ENCODE peak calls at places on chromosomes 13 and 19, in five cellular contexts. M, O, U, W and H are unnamed samples.

GRCh38 chr13:46951516-46951915 is 54.7 kb upstream of the HTR2A start:
- DNase-seq in O (no peak), M (no peak), W (no peak), U (no peak), H (no peak)

GRCh38 chr13:43876366-43876765 is 3.2 kb downstream of the CCDC122 start:
- DNase-seq in M (no peak), W (no peak), O (no peak), U (no peak), H (no peak)

GRCh38 chr19:54805665-54806515 is 2.5 kb downstream of the KIR2DL4 start:
- DNase-seq in U (no peak), M (no peak), W (no peak), O (no peak), H (no peak)

GRCh38 chr13:51643114-51643881 is 59.0 kb downstream of the WDFY2 start:
- DNase-seq in U (no peak), M (peak; percentile 91), O (no peak), W (no peak), H (peak; percentile 66)

GRCh38 chr13:23378009-23378632 is 55.4 kb downstream of the SACS start:
- DNase-seq in U (peak; percentile 68), W (no peak), M (peak; percentile 99), O (no peak), H (peak; percentile 37)

GRCh38 chr13:107968470-107968869 is 246.9 kb downstream of the LIG4 start:
- DNase-seq in M (no peak), O (no peak), U (no peak), W (no peak), H (no peak)

GRCh38 chr13:72651196-72651595 is 76.2 kb downstream of the MZT1 start:
- DNase-seq in M (no peak), O (no peak), W (peak; percentile 32), U (no peak), H (no peak)

GRCh38 chr13:70703755-70704154 is 595.5 kb upstream of the KLHL1 start:
- DNase-seq in W (no peak), O (no peak), M (no peak), U (no peak), H (no peak)

GRCh38 chr13:98523455-98524102 is 53.3 kb downstream of the STK24 start:
- DNase-seq in U (peak; percentile 63), M (no peak), O (no peak), W (no peak), H (no peak)

GRCh38 chr13:66415444-66415843 is 814.7 kb downstream of the PCDH9 start:
- DNase-seq in M (no peak), W (no peak), U (no peak), O (no peak), H (no peak)

GRCh38 chr19:5655412-5655811 is 24.9 kb downstream of the MICOS13 start:
- DNase-seq in O (no peak), M (no peak), U (no peak), W (no peak), H (no peak)

GRCh38 chr13:95301135-95301946 is at the start of gene ABCC4:
- DNase-seq in M (peak; percentile 72), U (no peak), O (peak; percentile 81), W (peak; percentile 91), H (peak; percentile 64)

GRCh38 chr19:32624410-32624809 is 43.4 kb downstream of the PDCD5 start:
- DNase-seq in W (no peak), U (no peak), O (no peak), M (no peak), H (no peak)

GRCh38 chr19:42270346-42271044 is 1.4 kb downstream of the CIC start:
- DNase-seq in O (no peak), M (no peak), U (no peak), W (peak; percentile 49), H (peak; percentile 83)

GRCh38 chr19:36196249-36196648 is 18.2 kb downstream of the ZNF565 start:
- DNase-seq in U (no peak), W (no peak), M (no peak), O (no peak), H (no peak)

GRCh38 chr13:32261567-32261966 is 53.6 kb downstream of the ZAR1L start:
- DNase-seq in O (peak; percentile 67), M (peak; percentile 92), W (peak; percentile 25), U (no peak), H (no peak)

GRCh38 chr19:40165362-40165937 is 25.8 kb upstream of the MAP3K10 start:
- DNase-seq in M (no peak), O (peak; percentile 54), W (peak; percentile 72), U (no peak), H (no peak)

GRCh38 chr19:33802001-33802400 is 5.3 kb downstream of the KCTD15 start:
- DNase-seq in M (no peak), W (no peak), O (no peak), U (no peak), H (no peak)

GRCh38 chr13:106362637-106363036 is 172.8 kb downstream of the EFNB2 start:
- DNase-seq in W (peak; percentile 42), O (no peak), U (no peak), M (no peak), H (no peak)

GRCh38 chr13:41139296-41139966 is 6.8 kb upstream of the KBTBD6 start:
- DNase-seq in M (peak; percentile 66), U (no peak), O (no peak), W (no peak), H (no peak)

GRCh38 chr19:8366961-8367326 is 3.0 kb downstream of the ANGPTL4 start:
- DNase-seq in W (no peak), U (no peak), O (no peak), M (no peak), H (no peak)

GRCh38 chr13:110546389-110546788 is 15.1 kb downstream of the RAB20 start:
- DNase-seq in M (no peak), W (no peak), U (no peak), O (no peak), H (no peak)

GRCh38 chr19:33905473-33905936 is 108.8 kb downstream of the KCTD15 start:
- DNase-seq in M (no peak), W (peak; percentile 52), U (no peak), O (no peak), H (no peak)

DNA sequence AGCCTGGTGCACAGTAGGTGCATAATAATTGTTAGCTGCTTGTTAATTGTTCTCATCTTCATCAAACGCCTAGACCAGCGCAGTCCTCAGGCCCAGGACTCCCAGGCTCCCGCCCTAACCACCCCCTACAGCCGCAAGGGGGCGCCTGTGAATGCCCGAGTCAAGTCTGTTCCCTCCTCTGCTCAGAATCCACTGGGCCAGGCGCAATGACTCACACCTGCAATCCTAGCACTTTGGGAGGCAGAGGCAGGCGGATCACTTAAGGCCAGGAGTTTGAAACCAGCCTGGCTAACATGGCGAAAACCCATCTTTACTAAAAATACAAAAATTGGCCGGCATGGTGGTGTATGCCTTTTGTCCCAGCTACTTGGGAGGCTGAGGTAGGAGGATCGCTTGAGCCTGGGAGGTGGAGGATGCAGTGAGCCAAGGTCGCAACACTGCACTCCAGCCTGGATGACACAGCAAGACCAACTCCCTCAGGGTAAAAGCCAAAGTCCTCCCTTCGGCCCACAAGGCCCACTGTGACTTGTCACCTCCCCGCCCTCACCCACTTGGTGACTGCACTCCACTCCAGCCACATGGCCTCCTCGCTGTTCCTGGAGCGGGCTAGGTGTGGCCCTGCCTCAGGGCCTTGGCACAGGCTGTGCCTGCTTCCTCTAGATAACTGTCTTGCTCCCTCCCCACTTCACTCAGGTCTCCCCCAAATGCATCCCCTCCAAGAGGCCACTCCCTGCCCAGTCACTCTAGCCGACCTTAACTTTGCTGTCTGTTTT is 9.1 kb downstream of the ZNF653 start:
- DNase-seq in U (no peak), M (peak; percentile 86), W (peak; percentile 88), O (peak; percentile 88), H (peak; percentile 55)
- TF ChIP-seq RCOR1 in U (no peak), M (peak; percentile 81), W (no peak), O (no peak), H (no peak)

GRCh38 chr19:18969953-18970659 is 29.1 kb upstream of the HOMER3 start:
- DNase-seq in O (no peak), M (no peak), U (no peak), W (no peak), H (no peak)

GRCh38 chr19:18975864-18976263 is 34.8 kb upstream of the HOMER3 start:
- DNase-seq in U (no peak), M (no peak), O (no peak), W (no peak), H (no peak)

GRCh38 chr19:18972301-18972831 is 31.3 kb upstream of the HOMER3 start:
- DNase-seq in W (no peak), O (no peak), M (peak; percentile 31), U (no peak), H (no peak)

GRCh38 chr19:18975011-18975410 is 34.0 kb upstream of the HOMER3 start:
- DNase-seq in M (peak; percentile 62), O (no peak), W (no peak), U (no peak), H (no peak)

GRCh38 chr19:18972851-18973250 is 31.8 kb upstream of the HOMER3 start:
- DNase-seq in O (no peak), U (no peak), M (no peak), W (no peak), H (no peak)
- TF ChIP-seq RCOR1 in O (no peak), U (no peak), M (no peak), W (no peak), H (no peak)

DNA sequence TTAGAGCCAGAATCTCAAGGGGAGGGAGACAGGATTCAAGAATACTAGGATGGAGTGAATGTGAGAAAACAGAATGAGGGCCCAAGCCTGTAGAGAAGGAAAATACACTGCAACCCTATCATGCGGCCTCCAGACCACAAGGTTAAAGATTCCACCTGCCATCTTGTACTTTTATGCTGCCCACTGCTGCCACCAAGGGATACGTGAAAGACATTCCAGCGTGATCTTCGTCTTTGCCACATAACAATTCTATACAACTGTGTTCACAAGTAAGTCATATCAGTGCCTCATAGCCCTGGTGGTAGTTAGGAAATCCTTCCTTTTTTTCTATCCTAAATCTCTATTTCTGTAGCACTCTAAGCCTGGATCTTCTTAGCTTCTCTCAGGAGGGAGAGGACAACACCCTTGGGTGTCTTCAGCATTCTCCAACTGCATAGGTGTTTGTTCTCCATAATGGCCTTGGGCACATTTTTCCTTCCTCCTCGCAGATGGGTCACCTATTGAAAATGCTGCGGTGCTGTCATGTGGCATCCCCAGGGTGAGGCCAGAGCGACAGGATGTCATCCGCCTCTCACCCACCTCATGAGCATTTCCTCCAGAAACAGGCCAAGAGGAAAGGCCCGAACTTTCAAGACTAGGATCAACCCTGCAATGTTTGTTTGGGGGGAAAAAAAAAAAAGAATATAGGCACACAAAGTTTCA is 13.6 kb downstream of the TPT1 start:
- DNase-seq in U (no peak), O (no peak), M (no peak), W (no peak), H (no peak)
- TF ChIP-seq RCOR1 in U (no peak), O (no peak), M (no peak), W (no peak), H (no peak)

DNA sequence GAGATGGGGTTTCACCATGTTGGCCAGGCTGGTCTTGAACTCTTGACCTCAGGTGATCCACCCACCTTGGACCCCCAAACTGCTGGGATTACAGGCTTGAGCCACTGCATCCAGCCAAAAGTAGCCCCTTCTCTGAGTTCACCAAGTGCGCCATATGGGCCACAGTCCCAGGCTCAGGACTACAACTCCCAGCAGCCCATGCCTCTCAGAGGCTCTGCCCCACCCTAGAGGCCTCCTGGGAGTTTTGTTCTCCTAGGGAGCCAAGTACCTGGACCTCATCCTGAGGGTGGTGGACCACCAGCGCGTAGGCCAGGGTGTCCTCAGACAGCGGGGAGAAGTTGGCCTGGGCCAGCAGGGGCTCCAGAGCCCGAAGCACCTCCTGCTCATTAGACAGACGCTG is 18.8 kb downstream of the TMEM143 start:
- DNase-seq in W (no peak), U (no peak), O (peak; percentile 63), M (no peak), H (no peak)
- TF ChIP-seq RCOR1 in W (no peak), U (no peak), O (no peak), M (no peak), H (no peak)